ENCODE peak calls at places on chromosomes 4 and X, in six cellular contexts. H is CD4-positive, alpha-beta memory T cell; A is heart right ventricle; K is NCI-H1048; T is NCI-H82; U is stomach. S is an unnamed sample.

GRCh38 chr4:55491486-55491885 is 55.2 kb downstream of the CLOCK start:
- DNase-seq in H (no peak), A (no peak), K (no peak), T (no peak), U (no peak), S (no peak)

GRCh38 chr4:173835863-173836262 is 305.8 kb upstream of the HAND2 start:
- DNase-seq in H (no peak), A (peak), K (no peak), T (no peak), U (no peak), S (no peak)

GRCh38 chrX:88830113-88830512 is 83.1 kb downstream of the CPXCR1 start:
- DNase-seq in H (no peak), A (no peak), K (no peak), T (no peak), U (no peak), S (no peak)

GRCh38 chr4:74094227-74094626 is 4.8 kb downstream of the CXCL2 start:
- DNase-seq in H (no peak), A (peak), K (no peak), T (no peak), U (no peak), S (no peak)

GRCh38 chr4:98510757-98511517 is 147.5 kb downstream of the TSPAN5 start:
- DNase-seq in H (no peak), A (no peak), K (no peak), T (no peak), U (no peak), S (no peak)

GRCh38 chr4:57876934-57877554 is 766.9 kb upstream of the IGFBP7 start:
- DNase-seq in H (no peak), A (peak), K (no peak), T (no peak), U (no peak), S (no peak)

GRCh38 chr4:80407246-80407645 is 71.7 kb downstream of the CFAP299 start:
- DNase-seq in H (no peak), A (peak), K (no peak), T (no peak), U (no peak), S (no peak)

GRCh38 chr4:49063670-49064069 is 77.6 kb downstream of the CWH43 start:
- DNase-seq in H (no peak), A (no peak), K (no peak), T (no peak), U (no peak), S (no peak)

GRCh38 chr4:118776166-118776954 is 59.6 kb downstream of the SEC24D start:
- DNase-seq in H (no peak), A (no peak), K (no peak), T (no peak), U (no peak), S (peak)

GRCh38 chr4:111450867-111451266 is 694.4 kb upstream of the FAM241A start:
- DNase-seq in H (no peak), A (no peak), K (no peak), T (no peak), U (no peak), S (no peak)

GRCh38 chrX:49829016-49829415 is at the start of gene PAGE4:
- DNase-seq in H (no peak), A (no peak), K (no peak), T (peak), U (no peak), S (no peak)

GRCh38 chrX:107537815-107538214 is 88.4 kb downstream of the FRMPD3 start:
- DNase-seq in H (peak), A (peak), K (no peak), T (peak), U (peak), S (no peak)

GRCh38 chr4:182089326-182089725 is 153.9 kb upstream of the TENM3 start:
- DNase-seq in H (no peak), A (no peak), K (no peak), T (no peak), U (no peak), S (no peak)

GRCh38 chr4:177250056-177250696 is 59.5 kb upstream of the NEIL3 start:
- DNase-seq in H (peak), A (peak), K (peak), T (peak), U (peak), S (no peak)

GRCh38 chr4:126939401-126939800 is 693.4 kb upstream of the INTU start:
- DNase-seq in H (no peak), A (no peak), K (no peak), T (no peak), U (no peak), S (no peak)

GRCh38 chr4:113157086-113157857 is 107.8 kb downstream of the ANK2 start:
- DNase-seq in H (no peak), A (no peak), K (no peak), T (peak), U (no peak), S (no peak)

GRCh38 chrX:17361620-17362019 is 13.4 kb upstream of the NHS start:
- DNase-seq in H (no peak), A (no peak), K (no peak), T (peak), U (no peak), S (no peak)

GRCh38 chrX:10326578-10326977 is 169.8 kb downstream of the CLCN4 start:
- DNase-seq in H (no peak), A (peak), K (no peak), T (peak), U (no peak), S (no peak)

GRCh38 chrX:9899640-9900075 is 67.5 kb upstream of the CLDN34 start:
- DNase-seq in H (no peak), A (no peak), K (no peak), T (peak), U (no peak), S (no peak)

GRCh38 chr4:103091601-103092223 is 7.9 kb downstream of the BDH2 start:
- DNase-seq in H (peak), A (no peak), K (peak), T (peak), U (no peak), S (peak)

GRCh38 chr4:8478801-8479744 is 38.5 kb downstream of the TRMT44 start:
- DNase-seq in H (no peak), A (no peak), K (no peak), T (no peak), U (no peak), S (no peak)

GRCh38 chr4:17168571-17168970 is 270.1 kb upstream of the LDB2 start:
- DNase-seq in H (no peak), A (peak), K (no peak), T (no peak), U (no peak), S (no peak)

GRCh38 chr4:20859097-20859781 is 159.0 kb downstream of the PACRGL start:
- DNase-seq in H (no peak), A (no peak), K (peak), T (no peak), U (no peak), S (no peak)

GRCh38 chr4:117678861-117679260 is 355.4 kb upstream of the NDST3 start:
- DNase-seq in H (no peak), A (no peak), K (no peak), T (no peak), U (no peak), S (no peak)

GRCh38 chr4:2248821-2249261 is 6.9 kb upstream of the HAUS3 start:
- DNase-seq in H (no peak), A (no peak), K (no peak), T (no peak), U (no peak), S (no peak)

S was measured in SK-N-MC.